ENCODE peak calls at places on chromosomes 16 and 17, in eight cellular contexts. O is EH; Y is BJ; T is activated naive CD4-positive, alpha-beta T cell treated with anti-CD3 and anti-CD28 coated beads for 36 hours; D is cardiac muscle cell; Q is NCI-H1092; L is activated T-cell treated with anti-CD3 and anti-CD28 coated beads for 1 hour; E is activated CD4-positive, alpha-beta T cell treated with anti-CD3 and anti-CD28 coated beads, Interleukin-2, amount 50 U/mL, for 4 hours. Z is an unnamed sample.

GRCh38 chr17:45228121-45228941 is 6.6 kb downstream of the FMNL1 start:
- DNase-seq in O (no peak), Y (no peak), T (peak; percentile 69), D (no peak), Q (peak; percentile 63), L (no peak), E (no peak), Z (no peak)

GRCh38 chr16:10741844-10742243 is 1.8 kb upstream of the NUBP1 start:
- DNase-seq in O (peak; percentile 13), Y (no peak), T (no peak), D (no peak), Q (peak; percentile 78), L (no peak), E (no peak), Z (no peak)

GRCh38 chr16:20740901-20741491 is 622 bp downstream of the THUMPD1 start:
- DNase-seq in O (peak; percentile 83), Y (peak; percentile 19), T (peak; percentile 94), D (peak; percentile 87), Q (peak; percentile 65), L (peak; percentile 87), E (peak; percentile 87), Z (peak; percentile 37)

GRCh38 chr17:2959371-2960130 is 103.9 kb downstream of the OR1D5 start:
- DNase-seq in O (no peak), Y (no peak), T (no peak), D (no peak), Q (no peak), L (no peak), E (no peak), Z (no peak)

GRCh38 chr17:42889809-42890208 is 10.8 kb upstream of the G6PC1 start:
- DNase-seq in O (no peak), Y (no peak), T (no peak), D (no peak), Q (no peak), L (no peak), E (no peak), Z (no peak)

GRCh38 chr17:71902931-71903506 is 217.8 kb upstream of the SOX9 start:
- DNase-seq in O (no peak), Y (no peak), T (no peak), D (no peak), Q (no peak), L (no peak), E (no peak), Z (no peak)

GRCh38 chr16:12339686-12340085 is 363.2 kb downstream of the SNX29 start:
- DNase-seq in O (peak; percentile 73), Y (no peak), T (no peak), D (no peak), Q (no peak), L (no peak), E (no peak), Z (peak; percentile 16)

GRCh38 chr16:22979038-22979437 is 165.1 kb downstream of the HS3ST2 start:
- DNase-seq in O (no peak), Y (no peak), T (no peak), D (no peak), Q (no peak), L (no peak), E (no peak), Z (no peak)

GRCh38 chr17:58995247-58995940 is 111.3 kb downstream of the TRIM37 start:
- DNase-seq in O (peak; percentile 72), Y (no peak), T (no peak), D (no peak), Q (no peak), L (no peak), E (no peak), Z (no peak)

GRCh38 chr16:10762336-10762995 is 18.8 kb downstream of the NUBP1 start:
- DNase-seq in O (no peak), Y (no peak), T (no peak), D (no peak), Q (no peak), L (no peak), E (no peak), Z (no peak)

GRCh38 chr16:69865701-69866100 is 85.4 kb upstream of the CLEC18A start:
- DNase-seq in O (peak; percentile 81), Y (no peak), T (no peak), D (peak; percentile 65), Q (no peak), L (no peak), E (no peak), Z (peak; percentile 38)

GRCh38 chr16:12423151-12423550 is 380.5 kb downstream of the CPPED1 start:
- DNase-seq in O (peak; percentile 4), Y (no peak), T (no peak), D (no peak), Q (no peak), L (no peak), E (no peak), Z (no peak)

GRCh38 chr17:43338886-43339516 is 59.8 kb upstream of the ARL4D start:
- DNase-seq in O (peak; percentile 74), Y (no peak), T (peak; percentile 82), D (peak; percentile 68), Q (peak; percentile 45), L (peak; percentile 55), E (peak; percentile 62), Z (no peak)

GRCh38 chr17:76402711-76403110 is 18.3 kb downstream of the SPHK1 start:
- DNase-seq in O (no peak), Y (no peak), T (no peak), D (no peak), Q (no peak), L (no peak), E (no peak), Z (no peak)

GRCh38 chr16:47260496-47260895 is 116.8 kb upstream of the NETO2 start:
- DNase-seq in O (peak; percentile 27), Y (no peak), T (no peak), D (no peak), Q (no peak), L (no peak), E (no peak), Z (no peak)

GRCh38 chr17:42268236-42268635 is 8.0 kb downstream of the STAT5B start:
- DNase-seq in O (no peak), Y (no peak), T (no peak), D (no peak), Q (no peak), L (no peak), E (no peak), Z (no peak)